ENCODE peak calls at places on chromosomes 2 and 18, in nine cellular contexts. One of them, this sample, is unnamed.

GRCh38 chr2:201618744-201619654 is 24.3 kb downstream of the TMEM237 start:
- DNase-seq in Peyer's patch: no peak
- DNase-seq in tibial artery: peak
- DNase-seq in adrenal gland: peak
- DNase-seq in heart left ventricle: peak
- DNase-seq in IMR-90: peak
- DNase-seq in stomach: peak
- DNase-seq in epithelial cell of prostate: no peak
- DNase-seq in PC-3: no peak
- DNase-seq in this sample: peak

GRCh38 chr2:66433945-66434678 is 813 bp upstream of the MEIS1 start:
- DNase-seq in tibial artery: peak
- DNase-seq in adrenal gland: peak
- DNase-seq in IMR-90: peak
- DNase-seq in Peyer's patch: no peak
- DNase-seq in stomach: peak
- DNase-seq in heart left ventricle: peak
- DNase-seq in PC-3: peak
- DNase-seq in epithelial cell of prostate: no peak
- DNase-seq in this sample: peak

GRCh38 chr2:128638311-128638710 is 319.6 kb upstream of the HS6ST1 start:
- DNase-seq in adrenal gland: peak
- DNase-seq in tibial artery: peak
- DNase-seq in stomach: peak
- DNase-seq in Peyer's patch: no peak
- DNase-seq in IMR-90: no peak
- DNase-seq in PC-3: no peak
- DNase-seq in epithelial cell of prostate: no peak
- DNase-seq in heart left ventricle: no peak
- DNase-seq in this sample: no peak

GRCh38 chr2:120397362-120397811 is 51.5 kb downstream of the INHBB start:
- DNase-seq in adrenal gland: no peak
- DNase-seq in stomach: peak
- DNase-seq in epithelial cell of prostate: no peak
- DNase-seq in IMR-90: no peak
- DNase-seq in tibial artery: no peak
- DNase-seq in PC-3: peak
- DNase-seq in Peyer's patch: no peak
- DNase-seq in heart left ventricle: no peak
- DNase-seq in this sample: no peak

GRCh38 chr2:174024524-174025270 is 59.5 kb upstream of the SP3 start:
- DNase-seq in adrenal gland: peak
- DNase-seq in Peyer's patch: peak
- DNase-seq in epithelial cell of prostate: no peak
- DNase-seq in tibial artery: peak
- DNase-seq in IMR-90: peak
- DNase-seq in stomach: peak
- DNase-seq in heart left ventricle: peak
- DNase-seq in PC-3: peak
- DNase-seq in this sample: peak

GRCh38 chr2:206869824-206870495 is 69.4 kb upstream of the CPO start:
- DNase-seq in epithelial cell of prostate: no peak
- DNase-seq in tibial artery: no peak
- DNase-seq in heart left ventricle: no peak
- DNase-seq in stomach: no peak
- DNase-seq in IMR-90: no peak
- DNase-seq in Peyer's patch: no peak
- DNase-seq in PC-3: peak
- DNase-seq in adrenal gland: no peak
- DNase-seq in this sample: no peak

GRCh38 chr2:129113776-129114175 is 795.1 kb upstream of the HS6ST1 start:
- DNase-seq in PC-3: no peak
- DNase-seq in stomach: no peak
- DNase-seq in adrenal gland: no peak
- DNase-seq in Peyer's patch: no peak
- DNase-seq in epithelial cell of prostate: no peak
- DNase-seq in tibial artery: no peak
- DNase-seq in IMR-90: no peak
- DNase-seq in heart left ventricle: no peak
- DNase-seq in this sample: no peak

GRCh38 chr2:31372097-31372496 is 42.4 kb downstream of the XDH start:
- DNase-seq in tibial artery: no peak
- DNase-seq in epithelial cell of prostate: no peak
- DNase-seq in heart left ventricle: no peak
- DNase-seq in adrenal gland: no peak
- DNase-seq in Peyer's patch: no peak
- DNase-seq in PC-3: no peak
- DNase-seq in stomach: no peak
- DNase-seq in IMR-90: no peak
- DNase-seq in this sample: no peak

GRCh38 chr18:5420909-5421308 is 122.9 kb downstream of the EPB41L3 start:
- DNase-seq in tibial artery: no peak
- DNase-seq in PC-3: no peak
- DNase-seq in epithelial cell of prostate: no peak
- DNase-seq in Peyer's patch: no peak
- DNase-seq in adrenal gland: no peak
- DNase-seq in stomach: no peak
- DNase-seq in IMR-90: no peak
- DNase-seq in heart left ventricle: no peak
- DNase-seq in this sample: no peak

GRCh38 chr2:156340818-156341481 is 8.4 kb upstream of the NR4A2 start:
- DNase-seq in tibial artery: no peak
- DNase-seq in heart left ventricle: no peak
- DNase-seq in stomach: no peak
- DNase-seq in IMR-90: peak
- DNase-seq in Peyer's patch: peak
- DNase-seq in adrenal gland: no peak
- DNase-seq in PC-3: no peak
- DNase-seq in epithelial cell of prostate: no peak
- DNase-seq in this sample: no peak

GRCh38 chr2:215542690-215543089 is 106.8 kb upstream of the FN1 start:
- DNase-seq in Peyer's patch: no peak
- DNase-seq in IMR-90: no peak
- DNase-seq in adrenal gland: no peak
- DNase-seq in PC-3: no peak
- DNase-seq in heart left ventricle: no peak
- DNase-seq in stomach: no peak
- DNase-seq in epithelial cell of prostate: no peak
- DNase-seq in tibial artery: no peak
- DNase-seq in this sample: no peak

GRCh38 chr2:215535726-215536125 is 99.9 kb upstream of the FN1 start:
- DNase-seq in PC-3: peak
- DNase-seq in Peyer's patch: no peak
- DNase-seq in epithelial cell of prostate: no peak
- DNase-seq in tibial artery: no peak
- DNase-seq in stomach: no peak
- DNase-seq in heart left ventricle: no peak
- DNase-seq in IMR-90: no peak
- DNase-seq in adrenal gland: no peak
- DNase-seq in this sample: no peak

GRCh38 chr2:215536476-215536875 is 100.6 kb upstream of the FN1 start:
- DNase-seq in stomach: no peak
- DNase-seq in Peyer's patch: no peak
- DNase-seq in PC-3: peak
- DNase-seq in heart left ventricle: no peak
- DNase-seq in adrenal gland: no peak
- DNase-seq in IMR-90: peak
- DNase-seq in epithelial cell of prostate: no peak
- DNase-seq in tibial artery: no peak
- DNase-seq in this sample: no peak

GRCh38 chr2:215537621-215538020 is 101.8 kb upstream of the FN1 start:
- DNase-seq in tibial artery: no peak
- DNase-seq in PC-3: peak
- DNase-seq in stomach: no peak
- DNase-seq in IMR-90: peak
- DNase-seq in Peyer's patch: no peak
- DNase-seq in adrenal gland: no peak
- DNase-seq in epithelial cell of prostate: no peak
- DNase-seq in heart left ventricle: no peak
- DNase-seq in this sample: no peak

DNA sequence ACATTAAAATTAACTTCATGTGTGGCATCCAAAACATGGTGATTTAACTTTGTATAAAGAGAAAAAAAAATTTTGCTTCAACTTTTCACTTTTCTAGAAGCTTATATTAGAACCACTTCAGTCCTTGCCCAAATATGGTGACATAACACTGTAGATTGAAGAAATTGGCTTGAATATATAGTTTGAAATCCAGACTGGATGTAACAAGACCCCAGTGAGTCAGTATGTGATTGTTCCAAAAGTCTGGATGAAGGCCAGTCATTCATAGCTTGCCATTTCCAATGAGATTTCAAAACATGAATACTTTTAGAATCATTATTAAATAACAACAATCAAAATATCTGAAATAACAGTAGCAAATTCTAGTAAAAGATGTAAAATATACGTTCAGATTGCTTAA is 104.8 kb upstream of the FN1 start:
- DNase-seq in IMR-90: peak
- DNase-seq in stomach: no peak
- DNase-seq in heart left ventricle: no peak
- DNase-seq in tibial artery: no peak
- DNase-seq in PC-3: peak
- DNase-seq in epithelial cell of prostate: no peak
- DNase-seq in Peyer's patch: no peak
- DNase-seq in adrenal gland: no peak
- DNase-seq in this sample: no peak
- H3K27ac ChIP-seq in IMR-90: peak
- H3K27ac ChIP-seq in stomach: no peak
- H3K27ac ChIP-seq in heart left ventricle: no peak
- H3K27ac ChIP-seq in tibial artery: peak
- H3K27ac ChIP-seq in PC-3: peak
- H3K27ac ChIP-seq in epithelial cell of prostate: no peak
- H3K27ac ChIP-seq in Peyer's patch: no peak
- H3K27ac ChIP-seq in adrenal gland: no peak
- H3K27ac ChIP-seq in this sample: no peak

GRCh38 chr2:98006378-98006777 is 10.6 kb upstream of the TMEM131 start:
- DNase-seq in heart left ventricle: no peak
- DNase-seq in adrenal gland: no peak
- DNase-seq in stomach: no peak
- DNase-seq in tibial artery: no peak
- DNase-seq in epithelial cell of prostate: no peak
- DNase-seq in IMR-90: no peak
- DNase-seq in PC-3: no peak
- DNase-seq in Peyer's patch: no peak
- DNase-seq in this sample: no peak

GRCh38 chr2:98012561-98012979 is 16.8 kb upstream of the TMEM131 start:
- DNase-seq in stomach: no peak
- DNase-seq in heart left ventricle: no peak
- DNase-seq in PC-3: no peak
- DNase-seq in IMR-90: no peak
- DNase-seq in tibial artery: no peak
- DNase-seq in epithelial cell of prostate: no peak
- DNase-seq in Peyer's patch: peak
- DNase-seq in adrenal gland: no peak
- DNase-seq in this sample: no peak

GRCh38 chr2:98013407-98014042 is 17.8 kb upstream of the TMEM131 start:
- DNase-seq in epithelial cell of prostate: no peak
- DNase-seq in Peyer's patch: no peak
- DNase-seq in heart left ventricle: no peak
- DNase-seq in PC-3: no peak
- DNase-seq in tibial artery: no peak
- DNase-seq in adrenal gland: no peak
- DNase-seq in stomach: no peak
- DNase-seq in IMR-90: peak
- DNase-seq in this sample: no peak

GRCh38 chr2:98008415-98008814 is 12.7 kb upstream of the TMEM131 start:
- DNase-seq in tibial artery: no peak
- DNase-seq in PC-3: no peak
- DNase-seq in epithelial cell of prostate: no peak
- DNase-seq in heart left ventricle: no peak
- DNase-seq in adrenal gland: no peak
- DNase-seq in IMR-90: no peak
- DNase-seq in stomach: no peak
- DNase-seq in Peyer's patch: no peak
- DNase-seq in this sample: no peak

GRCh38 chr2:98009887-98010760 is 14.4 kb upstream of the TMEM131 start:
- DNase-seq in stomach: no peak
- DNase-seq in adrenal gland: no peak
- DNase-seq in heart left ventricle: no peak
- DNase-seq in epithelial cell of prostate: no peak
- DNase-seq in tibial artery: no peak
- DNase-seq in IMR-90: no peak
- DNase-seq in Peyer's patch: no peak
- DNase-seq in PC-3: no peak
- DNase-seq in this sample: no peak
- H3K27ac ChIP-seq in stomach: no peak
- H3K27ac ChIP-seq in adrenal gland: no peak
- H3K27ac ChIP-seq in heart left ventricle: peak
- H3K27ac ChIP-seq in epithelial cell of prostate: no peak
- H3K27ac ChIP-seq in tibial artery: no peak
- H3K27ac ChIP-seq in IMR-90: no peak
- H3K27ac ChIP-seq in Peyer's patch: no peak
- H3K27ac ChIP-seq in PC-3: no peak
- H3K27ac ChIP-seq in this sample: peak

GRCh38 chr2:28350791-28351285 is 41.8 kb upstream of the FOSL2 start:
- DNase-seq in epithelial cell of prostate: no peak
- DNase-seq in PC-3: no peak
- DNase-seq in IMR-90: no peak
- DNase-seq in heart left ventricle: no peak
- DNase-seq in tibial artery: peak
- DNase-seq in Peyer's patch: no peak
- DNase-seq in adrenal gland: no peak
- DNase-seq in stomach: no peak
- DNase-seq in this sample: peak
- H3K27ac ChIP-seq in epithelial cell of prostate: no peak
- H3K27ac ChIP-seq in PC-3: no peak
- H3K27ac ChIP-seq in IMR-90: no peak
- H3K27ac ChIP-seq in heart left ventricle: no peak
- H3K27ac ChIP-seq in tibial artery: no peak
- H3K27ac ChIP-seq in Peyer's patch: no peak
- H3K27ac ChIP-seq in adrenal gland: no peak
- H3K27ac ChIP-seq in stomach: no peak
- H3K27ac ChIP-seq in this sample: no peak

GRCh38 chr2:95159690-95160449 is at the start of gene ZNF514:
- DNase-seq in heart left ventricle: peak
- DNase-seq in tibial artery: peak
- DNase-seq in epithelial cell of prostate: no peak
- DNase-seq in Peyer's patch: peak
- DNase-seq in stomach: peak
- DNase-seq in PC-3: peak
- DNase-seq in adrenal gland: peak
- DNase-seq in IMR-90: peak
- DNase-seq in this sample: peak

GRCh38 chr2:95166065-95166763 is 605 bp downstream of the ZNF2 start:
- DNase-seq in heart left ventricle: no peak
- DNase-seq in stomach: no peak
- DNase-seq in adrenal gland: no peak
- DNase-seq in epithelial cell of prostate: no peak
- DNase-seq in tibial artery: no peak
- DNase-seq in PC-3: no peak
- DNase-seq in IMR-90: no peak
- DNase-seq in Peyer's patch: no peak
- DNase-seq in this sample: no peak

GRCh38 chr2:95158891-95159619 is 593 bp downstream of the ZNF514 start:
- DNase-seq in Peyer's patch: peak
- DNase-seq in heart left ventricle: peak
- DNase-seq in IMR-90: peak
- DNase-seq in tibial artery: peak
- DNase-seq in stomach: peak
- DNase-seq in adrenal gland: peak
- DNase-seq in PC-3: peak
- DNase-seq in epithelial cell of prostate: no peak
- DNase-seq in this sample: peak

GRCh38 chr2:95165371-95166064 is at the start of gene ZNF2:
- DNase-seq in adrenal gland: peak
- DNase-seq in tibial artery: peak
- DNase-seq in IMR-90: peak
- DNase-seq in heart left ventricle: peak
- DNase-seq in epithelial cell of prostate: peak
- DNase-seq in PC-3: peak
- DNase-seq in stomach: peak
- DNase-seq in Peyer's patch: peak
- DNase-seq in this sample: peak

GRCh38 chr2:95165030-95165370 is 609 bp upstream of the ZNF2 start:
- DNase-seq in adrenal gland: no peak
- DNase-seq in PC-3: no peak
- DNase-seq in heart left ventricle: no peak
- DNase-seq in stomach: no peak
- DNase-seq in IMR-90: no peak
- DNase-seq in epithelial cell of prostate: no peak
- DNase-seq in tibial artery: no peak
- DNase-seq in Peyer's patch: no peak
- DNase-seq in this sample: no peak
- H3K27ac ChIP-seq in adrenal gland: peak
- H3K27ac ChIP-seq in PC-3: peak
- H3K27ac ChIP-seq in heart left ventricle: peak
- H3K27ac ChIP-seq in stomach: peak
- H3K27ac ChIP-seq in IMR-90: peak
- H3K27ac ChIP-seq in epithelial cell of prostate: peak
- H3K27ac ChIP-seq in tibial artery: peak
- H3K27ac ChIP-seq in Peyer's patch: peak
- H3K27ac ChIP-seq in this sample: peak